ENCODE peak calls at places on chromosomes 6 and 20, in seven cellular contexts. M is GM12878, J is K562, E is HCT116, B is HepG2, O is SK-N-SH, L is H1. T is an unnamed sample.

GRCh38 chr6:114240800-114241199 is 102.0 kb downstream of the HS3ST5 start:
- DNase-seq in M (no peak), J (no peak), E (no peak), B (no peak), O (no peak), L (no peak), T (no peak)

GRCh38 chr20:3819413-3820047 is 817 bp upstream of the AP5S1 start:
- DNase-seq in M (no peak), J (no peak), E (no peak), B (no peak), O (no peak), L (peak; percentile 49), T (no peak)

GRCh38 chr6:46925563-46926253 is 4.0 kb upstream of the ADGRF5 start:
- DNase-seq in M (no peak), J (no peak), E (no peak), B (peak; percentile 13), O (no peak), L (no peak), T (peak; percentile 13)

GRCh38 chr6:81098109-81098814 is 654.2 kb downstream of the TENT5A start:
- DNase-seq in M (no peak), J (no peak), E (no peak), B (no peak), O (no peak), L (no peak), T (no peak)

GRCh38 chr20:46901638-46902037 is 7.0 kb downstream of the EYA2 start:
- DNase-seq in M (no peak), J (no peak), E (no peak), B (no peak), O (no peak), L (no peak), T (no peak)

GRCh38 chr20:57433658-57434389 is 42.6 kb downstream of the RBM38 start:
- DNase-seq in M (no peak), J (no peak), E (no peak), B (no peak), O (no peak), L (no peak), T (no peak)

GRCh38 chr20:34618676-34619075 is 58.2 kb downstream of the PIGU start:
- DNase-seq in M (no peak), J (no peak), E (no peak), B (no peak), O (no peak), L (no peak), T (no peak)

GRCh38 chr20:46367967-46368901 is 38.2 kb downstream of the ELMO2 start:
- DNase-seq in M (no peak), J (peak; percentile 77), E (no peak), B (peak; percentile 56), O (no peak), L (no peak), T (no peak)

GRCh38 chr6:23244300-23244699 is 674.9 kb downstream of the HDGFL1 start:
- DNase-seq in M (no peak), J (no peak), E (no peak), B (no peak), O (no peak), L (no peak), T (no peak)

GRCh38 chr6:39558079-39558478 is 167.1 kb downstream of the KIF6 start:
- DNase-seq in M (no peak), J (no peak), E (no peak), B (no peak), O (peak; percentile 58), L (no peak), T (no peak)

GRCh38 chr20:10653593-10654288 is 20.1 kb downstream of the JAG1 start:
- DNase-seq in M (peak; percentile 50), J (no peak), E (no peak), B (no peak), O (no peak), L (no peak), T (no peak)

GRCh38 chr6:113281014-113281810 is 575.9 kb upstream of the MARCKS start:
- DNase-seq in M (no peak), J (no peak), E (no peak), B (no peak), O (no peak), L (no peak), T (no peak)

GRCh38 chr6:144283781-144284473 is 1.2 kb upstream of the UTRN start:
- DNase-seq in M (no peak), J (no peak), E (no peak), B (no peak), O (no peak), L (no peak), T (no peak)

GRCh38 chr6:110195639-110196038 is 15.4 kb downstream of the CDC40 start:
- DNase-seq in M (no peak), J (no peak), E (no peak), B (no peak), O (no peak), L (no peak), T (no peak)
- TF ChIP-seq JUND in M (no peak), J (no peak), E (no peak), B (no peak), O (no peak), L (no peak), T (no peak)

DNA sequence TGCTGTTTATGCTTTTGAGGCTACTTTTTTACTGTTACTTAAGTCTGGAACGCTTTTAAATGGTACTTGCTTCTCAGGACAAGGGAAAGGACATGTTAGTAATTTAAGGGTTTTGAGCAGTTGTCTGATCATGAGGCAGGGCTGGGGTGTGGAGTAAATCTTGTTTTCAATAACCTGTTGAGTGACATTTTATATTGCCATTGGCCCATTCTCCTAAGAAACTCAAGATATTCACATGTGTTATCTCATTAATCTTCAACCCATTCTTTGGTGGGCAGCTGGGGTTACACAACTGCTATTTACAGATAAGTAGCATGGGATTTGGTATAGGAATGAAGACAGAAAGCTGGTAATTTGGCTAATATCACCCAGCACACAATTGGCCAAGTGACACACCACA is 44.6 kb upstream of the IL17A start:
- DNase-seq in M (no peak), J (no peak), E (no peak), B (no peak), O (no peak), L (no peak), T (no peak)
- TF ChIP-seq JUND in M (no peak), J (no peak), E (no peak), B (no peak), O (no peak), L (no peak), T (no peak)

DNA sequence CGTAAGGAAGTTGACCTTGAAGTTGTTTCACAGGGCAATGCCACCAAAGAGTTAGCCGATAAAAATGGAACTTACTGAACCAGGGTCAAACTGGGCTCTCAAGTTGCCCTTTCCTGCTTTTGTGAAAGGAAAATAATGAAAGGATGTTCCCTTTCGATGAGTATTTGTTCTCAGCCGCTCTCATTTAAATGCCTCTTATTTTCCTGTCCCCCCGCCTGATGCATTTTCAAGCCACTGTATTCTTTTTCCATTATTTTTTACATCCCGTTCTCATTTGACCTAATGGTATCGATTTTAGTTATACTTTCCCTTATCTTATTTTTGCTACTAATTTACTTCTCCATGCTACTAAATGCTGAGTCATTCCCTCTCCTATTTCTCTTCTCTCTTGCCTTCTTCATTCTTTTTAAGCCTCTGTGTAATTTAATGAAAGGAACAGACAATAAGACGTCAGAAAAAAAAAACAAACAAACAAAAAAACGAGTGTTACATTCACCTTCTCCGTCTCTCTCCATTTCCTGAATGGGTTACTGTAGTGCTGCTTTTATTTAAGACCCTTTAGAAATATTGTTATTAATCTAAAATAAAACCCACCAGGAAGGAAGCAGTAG is 655 bp upstream of the NDUFAF4 start:
- DNase-seq in M (no peak), J (peak; percentile 24), E (no peak), B (no peak), O (peak; percentile 3), L (no peak), T (no peak)
- TF ChIP-seq JUND in M (no peak), J (no peak), E (no peak), B (no peak), O (peak; percentile 4), L (no peak), T (no peak)

DNA sequence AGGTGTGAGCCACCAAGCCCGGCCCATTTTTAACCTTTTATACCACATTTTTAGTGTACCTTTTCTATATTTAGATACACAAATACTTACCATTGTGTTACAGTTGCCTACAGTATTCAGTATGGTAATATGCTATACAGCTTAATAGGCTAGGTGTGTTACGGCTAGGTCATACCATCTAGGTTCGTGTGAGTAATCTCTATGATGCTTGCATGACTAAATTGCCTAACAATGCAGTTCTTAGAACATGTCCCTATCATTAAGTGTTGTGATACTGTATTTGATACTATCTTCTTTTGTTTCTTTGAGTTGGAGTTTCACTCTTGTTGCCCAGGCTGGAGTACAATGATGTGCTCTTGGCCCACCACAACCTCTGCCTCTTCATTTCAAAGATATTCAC is 387.7 kb upstream of the SASH1 start:
- DNase-seq in M (no peak), J (no peak), E (no peak), B (no peak), O (no peak), L (no peak), T (no peak)
- TF ChIP-seq JUND in M (no peak), J (no peak), E (no peak), B (no peak), O (no peak), L (no peak), T (no peak)

T was measured in T47D.